ENCODE peak calls at places on chromosomes 13 and 19, in five cellular contexts. Q is neural progenitor cell, X is PC-9, B is psoas muscle, H is endothelial cell of umbilical vein. E is an unnamed sample. For H3K27me3, the result is how much of the 10 kb centered on the place peaks cover.

GRCh38 chr19:14916848-14917247 is 24.4 kb upstream of the OR7C2 start:
- DNase-seq in Q (no peak), X (peak), B (no peak), H (no peak), E (no peak)

GRCh38 chr13:104837756-104838155 is 1697.7 kb downstream of the EFNB2 start:
- DNase-seq in Q (no peak), X (no peak), B (no peak), H (no peak), E (no peak)

GRCh38 chr19:10701955-10702307 is 692 bp downstream of the QTRT1 start:
- DNase-seq in Q (peak), X (no peak), B (no peak), H (peak), E (no peak)

GRCh38 chr19:8320564-8321066 is 560 bp downstream of the NDUFA7 start:
- DNase-seq in Q (peak), X (no peak), B (no peak), H (no peak), E (no peak)

GRCh38 chr19:46602392-46603194 is 1.5 kb downstream of the CALM3 start:
- DNase-seq in Q (no peak), X (no peak), B (no peak), H (no peak), E (no peak)

GRCh38 chr13:112943309-112944125 is 25.5 kb upstream of the MCF2L start:
- DNase-seq in Q (peak), X (peak), B (no peak), H (no peak), E (no peak)

GRCh38 chr19:48750351-48750750 is 2.1 kb downstream of the FUT1 start:
- DNase-seq in Q (no peak), X (no peak), B (no peak), H (no peak), E (no peak)

GRCh38 chr13:30045916-30046704 is 195.7 kb upstream of the UBL3 start:
- DNase-seq in Q (no peak), X (no peak), B (no peak), H (no peak), E (no peak)

GRCh38 chr13:41054212-41054877 is 7.0 kb upstream of the WBP4 start:
- DNase-seq in Q (peak), X (peak), B (no peak), H (peak), E (no peak)

GRCh38 chr13:75787249-75787940 is 151.3 kb downstream of the LMO7 start:
- DNase-seq in Q (no peak), X (no peak), B (no peak), H (no peak), E (no peak)

GRCh38 chr19:53983457-53984289 is 7.8 kb upstream of the CACNG6 start:
- DNase-seq in Q (no peak), X (no peak), B (no peak), H (no peak), E (no peak)
- H3K27me3 ChIP-seq in Q (half or more), X (under half), B (under half), H (under half), E (under half)

GRCh38 chr19:16887353-16888265 is 1.2 kb upstream of the F2RL3 start:
- DNase-seq in Q (no peak), X (no peak), B (peak), H (no peak), E (no peak)
- H3K27me3 ChIP-seq in Q (under half), X (under half), B (under half), H (under half), E (under half)

GRCh38 chr19:3265432-3265831 is 41.0 kb downstream of the CELF5 start:
- DNase-seq in Q (no peak), X (no peak), B (no peak), H (no peak), E (no peak)
- H3K27me3 ChIP-seq in Q (under half), X (under half), B (under half), H (under half), E (under half)

GRCh38 chr13:99969368-99969933 is 2.1 kb downstream of the ZIC5 start:
- DNase-seq in Q (peak), X (no peak), B (no peak), H (no peak), E (no peak)
- H3K27me3 ChIP-seq in Q (under half), X (under half), B (under half), H (half or more), E (half or more)

GRCh38 chr19:30001794-30002193 is 59.8 kb downstream of the URI1 start:
- DNase-seq in Q (no peak), X (no peak), B (no peak), H (peak), E (no peak)
- H3K27me3 ChIP-seq in Q (under half), X (under half), B (under half), H (under half), E (under half)

DNA sequence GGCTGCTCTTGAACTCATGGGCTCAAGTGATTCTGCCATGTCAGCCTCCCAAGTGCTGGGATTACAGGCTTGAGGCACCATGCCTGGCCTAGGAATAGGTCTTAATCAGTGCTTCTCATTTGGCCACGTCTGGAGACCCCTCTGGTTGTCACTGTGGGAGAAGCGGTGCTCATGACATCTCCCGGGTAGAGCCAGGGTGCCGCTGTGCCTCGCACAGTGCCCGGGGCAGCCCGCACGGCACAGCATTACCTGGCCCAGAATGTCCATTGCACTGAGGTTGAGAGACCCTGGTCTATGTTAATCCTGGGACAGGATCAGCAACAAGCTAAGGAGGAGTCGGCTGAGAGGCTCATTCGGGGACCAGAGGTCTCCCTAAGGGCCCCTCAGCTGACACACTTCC is 160.8 kb downstream of the EFNB2 start:
- DNase-seq in Q (no peak), X (no peak), B (no peak), H (no peak), E (no peak)
- H3K27me3 ChIP-seq in Q (under half), X (under half), B (under half), H (under half), E (under half)

GRCh38 chr19:40264314-40265054 is 20.7 kb downstream of the AKT2 start:
- DNase-seq in Q (peak), X (no peak), B (no peak), H (no peak), E (no peak)

GRCh38 chr19:40265763-40266099 is 19.4 kb downstream of the AKT2 start:
- DNase-seq in Q (no peak), X (no peak), B (no peak), H (no peak), E (no peak)

GRCh38 chr19:40265055-40265762 is 19.9 kb downstream of the AKT2 start:
- DNase-seq in Q (no peak), X (no peak), B (peak), H (no peak), E (no peak)

GRCh38 chr19:40263440-40264313 is 21.5 kb downstream of the AKT2 start:
- DNase-seq in Q (no peak), X (no peak), B (no peak), H (no peak), E (no peak)

DNA sequence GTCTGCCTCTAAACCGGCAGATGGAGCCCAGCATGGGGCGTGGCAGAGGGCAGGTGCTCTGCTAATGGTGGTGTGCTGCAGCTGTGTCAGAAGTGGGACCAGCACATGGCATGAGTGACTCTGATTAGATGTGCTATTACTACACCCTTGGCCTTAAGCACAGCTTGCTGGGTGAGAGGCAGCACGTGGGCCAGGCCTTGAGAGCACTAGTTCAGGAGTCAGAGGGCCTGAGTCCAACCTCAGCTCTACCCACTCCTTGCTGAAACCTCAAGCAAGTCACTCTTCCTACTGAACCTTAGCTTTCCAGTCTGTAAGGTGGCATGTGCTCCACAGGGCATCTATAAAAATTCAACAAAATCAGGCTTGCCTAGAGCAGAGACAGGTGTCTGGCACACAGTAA is 22.7 kb downstream of the AKT2 start:
- DNase-seq in Q (no peak), X (no peak), B (no peak), H (no peak), E (no peak)
- H3K27me3 ChIP-seq in Q (under half), X (under half), B (under half), H (under half), E (under half)

GRCh38 chr13:81713201-81713600 is 1372.3 kb upstream of the SPRY2 start:
- DNase-seq in Q (no peak), X (no peak), B (no peak), H (no peak), E (no peak)

GRCh38 chr13:81714513-81714912 is 1373.6 kb upstream of the SPRY2 start:
- DNase-seq in Q (no peak), X (no peak), B (no peak), H (no peak), E (no peak)
- H3K27me3 ChIP-seq in Q (under half), X (under half), B (under half), H (under half), E (under half)

DNA sequence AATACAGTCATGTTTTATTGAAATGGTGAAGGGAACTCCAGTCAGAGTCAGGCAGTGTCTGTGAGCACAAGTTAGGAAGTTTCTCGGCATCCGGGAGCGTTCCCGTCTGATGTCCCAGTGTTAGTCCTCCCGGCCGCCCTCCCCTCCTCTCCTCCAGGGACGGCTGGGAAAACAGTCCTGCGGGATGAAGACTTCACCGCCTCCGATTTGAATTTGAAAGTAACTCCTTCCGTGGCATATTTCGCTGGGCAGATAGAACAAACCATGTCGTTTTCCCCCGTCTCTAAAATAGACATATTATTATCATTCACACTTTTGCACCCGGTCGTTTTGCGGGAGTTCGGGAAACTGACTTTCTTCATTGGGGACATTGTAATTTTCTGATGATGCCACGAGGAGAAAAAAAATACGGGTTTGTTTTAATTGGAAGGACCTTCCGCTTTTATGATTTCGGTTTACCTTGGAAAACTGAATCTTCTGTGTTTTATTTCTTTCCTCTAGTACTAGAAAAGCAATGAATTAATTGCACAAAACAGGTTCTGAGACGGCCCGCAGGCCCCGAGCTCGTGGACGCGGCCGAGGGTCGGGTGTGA is 76.6 kb downstream of the ZIC5 start:
- DNase-seq in Q (peak), X (no peak), B (no peak), H (peak), E (no peak)
- H3K27me3 ChIP-seq in Q (under half), X (under half), B (under half), H (half or more), E (under half)

GRCh38 chr13:27854606-27855005 is 62.3 kb downstream of the GSX1 start:
- DNase-seq in Q (no peak), X (no peak), B (no peak), H (no peak), E (no peak)

GRCh38 chr13:27853871-27854270 is 61.6 kb downstream of the GSX1 start:
- DNase-seq in Q (no peak), X (no peak), B (no peak), H (no peak), E (no peak)

GRCh38 chr13:27853345-27853744 is 61.1 kb downstream of the GSX1 start:
- DNase-seq in Q (no peak), X (no peak), B (no peak), H (no peak), E (no peak)

GRCh38 chr13:27857271-27857670 is 62.5 kb upstream of the PDX1 start:
- DNase-seq in Q (no peak), X (no peak), B (no peak), H (no peak), E (no peak)

GRCh38 chr13:27855381-27855780 is 63.1 kb downstream of the GSX1 start:
- DNase-seq in Q (no peak), X (no peak), B (no peak), H (no peak), E (no peak)
- H3K27me3 ChIP-seq in Q (half or more), X (under half), B (under half), H (under half), E (under half)

E was measured in kidney epithelial cell.